ENCODE peak calls at places on chromosomes 12 and 14, in five cellular contexts. W, I, Y, S and N are unnamed samples.

GRCh38 chr12:108214486-108214885 is 85.4 kb downstream of the WSCD2 start:
- DNase-seq in W (no peak), I (peak), S (peak), Y (no peak), N (no peak)

GRCh38 chr12:130916251-130916911 is 37.3 kb upstream of the ADGRD1 start:
- DNase-seq in I (peak), Y (peak), W (peak), S (peak), N (peak)

GRCh38 chr12:120438495-120439198 is 734 bp downstream of the COX6A1 start:
- DNase-seq in Y (no peak), I (no peak), S (peak), W (no peak), N (no peak)

GRCh38 chr14:69996197-69996596 is 117.0 kb downstream of the SMOC1 start:
- DNase-seq in Y (no peak), W (peak), S (no peak), I (peak), N (no peak)

GRCh38 chr14:67636361-67636919 is 16.7 kb downstream of the ARG2 start:
- DNase-seq in I (peak), Y (no peak), S (peak), W (no peak), N (peak)

GRCh38 chr12:88726806-88727722 is 146.8 kb upstream of the KITLG start:
- DNase-seq in I (peak), S (no peak), Y (no peak), W (no peak), N (no peak)

GRCh38 chr12:98465950-98466349 is 49.4 kb upstream of the TMPO start:
- DNase-seq in Y (no peak), S (no peak), I (no peak), W (no peak), N (no peak)

GRCh38 chr12:89980236-89980635 is 271.6 kb upstream of the ATP2B1 start:
- DNase-seq in I (peak), S (no peak), Y (no peak), W (peak), N (no peak)

GRCh38 chr14:100581228-100582145 is 5.7 kb downstream of the BEGAIN start:
- DNase-seq in I (no peak), Y (peak), S (no peak), W (no peak), N (no peak)

GRCh38 chr14:74459981-74460380 is 33.1 kb downstream of the NPC2 start:
- DNase-seq in Y (no peak), S (no peak), W (no peak), I (no peak), N (no peak)

GRCh38 chr12:2719405-2719804 is 75.4 kb upstream of the FKBP4 start:
- DNase-seq in Y (no peak), W (no peak), I (no peak), S (no peak), N (no peak)
- TF ChIP-seq RCOR1 in Y (no peak), W (no peak), I (no peak), S (no peak), N (no peak)

GRCh38 chr12:49019120-49019430 is 499 bp upstream of the PRKAG1 start:
- DNase-seq in I (no peak), S (no peak), Y (no peak), W (no peak), N (no peak)
- TF ChIP-seq RCOR1 in I (no peak), S (no peak), Y (no peak), W (no peak), N (no peak)

GRCh38 chr14:77544571-77544970 is 46.0 kb upstream of the ISM2 start:
- DNase-seq in W (no peak), S (no peak), Y (no peak), I (no peak), N (no peak)
- TF ChIP-seq RCOR1 in W (no peak), S (no peak), Y (no peak), I (no peak), N (no peak)

GRCh38 chr12:110658882-110659281 is 30.0 kb downstream of the HVCN1 start:
- DNase-seq in W (no peak), S (no peak), I (no peak), Y (no peak), N (no peak)
- TF ChIP-seq RCOR1 in W (no peak), S (no peak), I (no peak), Y (no peak), N (no peak)

GRCh38 chr12:125530876-125531275 is 465.6 kb downstream of the AACS start:
- DNase-seq in S (no peak), W (no peak), I (no peak), Y (no peak), N (no peak)

GRCh38 chr12:125538800-125539199 is 473.6 kb downstream of the AACS start:
- DNase-seq in I (no peak), Y (no peak), W (no peak), S (no peak), N (no peak)

GRCh38 chr12:125528300-125528699 is 463.1 kb downstream of the AACS start:
- DNase-seq in W (no peak), S (no peak), I (no peak), Y (no peak), N (no peak)

DNA sequence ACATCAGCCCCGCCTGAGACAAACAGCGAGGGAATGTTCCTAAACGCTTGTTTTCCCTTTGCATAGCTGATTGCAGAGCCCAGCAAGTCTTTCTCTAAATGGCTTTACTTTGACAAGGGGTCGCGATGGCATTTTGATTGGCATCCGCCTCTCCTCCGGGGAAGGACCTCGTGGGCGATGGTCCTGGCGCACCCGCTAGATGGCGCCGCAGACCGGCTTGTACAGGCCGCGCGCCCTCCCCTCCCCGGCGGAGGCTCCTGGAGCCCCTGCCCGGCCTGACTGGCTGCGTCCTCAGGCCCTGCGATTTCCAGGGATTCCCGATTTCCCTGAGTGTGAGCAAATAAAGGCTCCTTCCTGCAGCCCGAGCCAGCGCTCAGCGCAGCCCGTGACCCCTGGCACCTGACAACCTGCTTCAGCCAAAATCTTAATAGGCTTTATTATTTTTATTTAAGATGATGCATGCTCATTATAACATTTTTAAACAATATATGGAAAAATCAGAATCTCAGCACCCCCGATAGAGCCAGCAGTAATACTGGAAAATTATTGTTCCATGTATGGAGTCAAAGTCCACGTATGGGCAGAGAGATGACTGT is 468.3 kb downstream of the AACS start:
- DNase-seq in Y (peak), W (peak), S (peak), I (no peak), N (no peak)
- TF ChIP-seq RCOR1 in Y (no peak), W (no peak), S (no peak), I (no peak), N (no peak)

GRCh38 chr14:88198441-88198840 is 124.6 kb downstream of the KCNK10 start:
- DNase-seq in S (no peak), I (no peak), W (no peak), Y (no peak), N (no peak)

GRCh38 chr14:88191605-88192004 is 131.5 kb downstream of the KCNK10 start:
- DNase-seq in W (no peak), I (no peak), Y (no peak), S (no peak), N (no peak)

GRCh38 chr14:88194531-88194930 is 128.5 kb downstream of the KCNK10 start:
- DNase-seq in I (no peak), S (no peak), W (peak), Y (no peak), N (no peak)

GRCh38 chr14:88196925-88197324 is 126.1 kb downstream of the KCNK10 start:
- DNase-seq in W (no peak), I (no peak), S (no peak), Y (no peak), N (no peak)

GRCh38 chr14:88195676-88196075 is 127.4 kb downstream of the KCNK10 start:
- DNase-seq in I (no peak), Y (peak), W (no peak), S (no peak), N (no peak)
- TF ChIP-seq RCOR1 in I (no peak), Y (no peak), W (no peak), S (no peak), N (no peak)

DNA sequence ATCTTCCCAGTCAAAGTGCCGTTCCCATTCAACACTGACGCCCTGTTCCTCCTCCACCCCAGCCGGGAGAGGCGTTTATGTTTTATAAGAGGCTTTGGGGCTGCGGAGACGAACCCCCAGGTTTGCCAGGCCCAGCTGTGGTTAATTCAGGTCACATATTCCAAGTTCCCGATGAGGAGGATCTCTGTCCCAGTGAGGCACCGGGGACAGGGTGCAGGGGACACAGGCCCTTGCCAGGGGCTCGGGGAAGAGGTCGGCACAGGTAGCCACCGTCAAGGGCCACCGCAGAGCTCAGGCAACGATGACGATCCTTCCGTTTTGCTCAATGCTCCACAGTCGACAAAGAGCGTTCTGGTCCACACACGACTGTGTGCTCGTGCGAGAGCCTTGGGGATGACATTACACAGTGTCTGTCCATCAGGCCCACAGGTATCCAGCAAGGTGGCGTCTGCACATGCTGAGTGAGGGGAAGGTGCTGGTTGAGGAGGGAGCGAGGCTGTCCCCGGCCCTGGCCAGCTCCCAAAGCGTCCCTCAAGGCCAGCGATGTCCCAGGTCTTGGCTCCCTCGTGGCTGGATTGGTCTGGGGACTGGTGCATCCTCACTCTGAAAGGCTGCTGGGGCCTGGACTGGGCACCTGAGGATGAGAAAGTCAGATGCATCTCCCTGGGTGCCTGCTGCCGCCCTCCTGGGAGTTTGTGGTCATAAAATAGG is 189.2 kb upstream of the C14orf180 start:
- DNase-seq in Y (no peak), S (no peak), I (no peak), W (no peak), N (no peak)
- TF ChIP-seq RCOR1 in Y (no peak), S (no peak), I (no peak), W (no peak), N (no peak)